ENCODE peak calls at places on chromosomes 6 and 20, in five cellular contexts. One of them, this sample, is unnamed.

GRCh38 chr6:109722564-109723254 is 31.6 kb downstream of the FIG4 start:
- DNase-seq in H9: no peak
- DNase-seq in fibroblast of lung: no peak
- DNase-seq in AG04450: no peak
- DNase-seq in left ventricle myocardium inferior: no peak
- DNase-seq in this sample: no peak

GRCh38 chr20:50815162-50815989 is 20.5 kb downstream of the BCAS4 start:
- DNase-seq in left ventricle myocardium inferior: no peak
- DNase-seq in fibroblast of lung: peak; percentile 81
- DNase-seq in H9: no peak
- DNase-seq in AG04450: peak; percentile 70
- DNase-seq in this sample: no peak

GRCh38 chr20:4299773-4300172 is 284.4 kb upstream of the RNF24 start:
- DNase-seq in fibroblast of lung: no peak
- DNase-seq in left ventricle myocardium inferior: no peak
- DNase-seq in H9: no peak
- DNase-seq in AG04450: no peak
- DNase-seq in this sample: no peak

GRCh38 chr6:25413506-25413905 is 134.3 kb downstream of the CARMIL1 start:
- DNase-seq in H9: no peak
- DNase-seq in left ventricle myocardium inferior: no peak
- DNase-seq in fibroblast of lung: peak; percentile 47
- DNase-seq in AG04450: no peak
- DNase-seq in this sample: no peak

GRCh38 chr20:37193226-37193625 is 13.9 kb upstream of the MROH8 start:
- DNase-seq in AG04450: no peak
- DNase-seq in left ventricle myocardium inferior: no peak
- DNase-seq in H9: no peak
- DNase-seq in fibroblast of lung: no peak
- DNase-seq in this sample: no peak

GRCh38 chr20:57210054-57210910 is 56.2 kb downstream of the BMP7 start:
- DNase-seq in H9: no peak
- DNase-seq in AG04450: no peak
- DNase-seq in left ventricle myocardium inferior: no peak
- DNase-seq in fibroblast of lung: no peak
- DNase-seq in this sample: no peak

GRCh38 chr6:67666177-67666964 is 968.7 kb upstream of the ADGRB3 start:
- DNase-seq in left ventricle myocardium inferior: no peak
- DNase-seq in H9: no peak
- DNase-seq in AG04450: no peak
- DNase-seq in fibroblast of lung: peak; percentile 5
- DNase-seq in this sample: no peak

GRCh38 chr20:48785256-48785655 is 42.5 kb downstream of the PREX1 start:
- DNase-seq in AG04450: no peak
- DNase-seq in left ventricle myocardium inferior: no peak
- DNase-seq in H9: no peak
- DNase-seq in fibroblast of lung: no peak
- DNase-seq in this sample: no peak

GRCh38 chr20:19696620-19697019 is 61.4 kb upstream of the RIN2 start:
- DNase-seq in H9: no peak
- DNase-seq in fibroblast of lung: no peak
- DNase-seq in left ventricle myocardium inferior: no peak
- DNase-seq in AG04450: no peak
- DNase-seq in this sample: no peak

GRCh38 chr20:19701449-19701848 is 56.6 kb upstream of the RIN2 start:
- DNase-seq in H9: no peak
- DNase-seq in fibroblast of lung: no peak
- DNase-seq in left ventricle myocardium inferior: no peak
- DNase-seq in AG04450: no peak
- DNase-seq in this sample: no peak

GRCh38 chr20:19697415-19697814 is 60.6 kb upstream of the RIN2 start:
- DNase-seq in left ventricle myocardium inferior: no peak
- DNase-seq in fibroblast of lung: no peak
- DNase-seq in H9: no peak
- DNase-seq in AG04450: no peak
- DNase-seq in this sample: no peak

GRCh38 chr20:19695081-19695480 is 63.0 kb upstream of the RIN2 start:
- DNase-seq in H9: no peak
- DNase-seq in AG04450: no peak
- DNase-seq in left ventricle myocardium inferior: no peak
- DNase-seq in fibroblast of lung: no peak
- DNase-seq in this sample: no peak

DNA sequence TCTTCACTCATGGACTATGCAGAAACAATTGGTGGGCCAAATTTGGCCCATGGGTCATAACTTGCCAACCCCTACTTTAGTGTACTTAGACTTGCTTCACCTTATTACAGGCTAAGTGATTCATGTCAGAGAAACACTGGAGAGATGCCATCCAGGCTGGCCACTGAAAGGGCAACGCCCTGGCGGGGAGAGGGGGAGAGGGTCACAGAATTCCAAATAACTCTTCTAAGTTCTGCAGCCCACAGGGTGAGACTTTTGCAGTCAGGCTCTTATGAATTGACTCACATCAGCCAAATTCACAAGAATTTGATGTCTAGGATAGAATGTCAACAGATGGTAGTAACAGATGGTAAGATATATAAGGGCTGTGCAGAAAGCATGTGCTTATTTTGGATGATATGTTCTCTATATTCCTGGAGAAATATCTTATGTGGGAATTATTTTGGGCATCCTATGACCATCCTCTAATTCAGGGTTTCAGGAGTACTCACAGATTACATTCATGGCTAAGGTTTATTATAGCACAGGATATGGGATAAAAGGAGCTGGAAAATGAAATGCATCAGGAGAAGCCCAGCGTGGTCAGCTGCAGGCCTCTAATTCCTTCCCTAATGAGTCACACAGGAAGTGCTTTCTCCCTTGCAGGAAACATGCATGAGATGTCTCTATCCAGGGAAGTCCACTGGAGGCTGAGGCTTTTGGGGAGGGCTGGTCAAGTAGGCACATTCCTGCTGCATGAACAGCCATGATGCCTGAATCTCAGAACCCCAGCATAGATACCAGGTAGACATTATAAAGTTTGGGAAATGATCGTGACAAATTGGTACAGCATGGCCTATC is 58.7 kb upstream of the RIN2 start:
- DNase-seq in left ventricle myocardium inferior: no peak
- DNase-seq in AG04450: peak; percentile 42
- DNase-seq in H9: no peak
- DNase-seq in fibroblast of lung: peak; percentile 88
- DNase-seq in this sample: no peak
- H3K27ac ChIP-seq in left ventricle myocardium inferior: no peak overlapping the region
- H3K27ac ChIP-seq in AG04450: peak overlapping the region; percentile 22
- H3K27ac ChIP-seq in H9: no peak overlapping the region
- H3K27ac ChIP-seq in fibroblast of lung: no peak overlapping the region
- H3K27ac ChIP-seq in this sample: no peak overlapping the region

GRCh38 chr20:62349537-62350097 is 17.5 kb downstream of the LAMA5 start:
- DNase-seq in AG04450: no peak
- DNase-seq in left ventricle myocardium inferior: no peak
- DNase-seq in H9: no peak
- DNase-seq in fibroblast of lung: no peak
- DNase-seq in this sample: no peak

GRCh38 chr20:62350629-62351422 is 16.3 kb downstream of the LAMA5 start:
- DNase-seq in AG04450: no peak
- DNase-seq in left ventricle myocardium inferior: no peak
- DNase-seq in H9: no peak
- DNase-seq in fibroblast of lung: no peak
- DNase-seq in this sample: no peak

GRCh38 chr20:62348604-62349003 is 18.5 kb downstream of the LAMA5 start:
- DNase-seq in H9: no peak
- DNase-seq in AG04450: no peak
- DNase-seq in left ventricle myocardium inferior: no peak
- DNase-seq in fibroblast of lung: no peak
- DNase-seq in this sample: no peak

GRCh38 chr20:62351469-62352401 is 15.4 kb downstream of the LAMA5 start:
- DNase-seq in fibroblast of lung: no peak
- DNase-seq in left ventricle myocardium inferior: no peak
- DNase-seq in AG04450: no peak
- DNase-seq in H9: no peak
- DNase-seq in this sample: peak; percentile 21

DNA sequence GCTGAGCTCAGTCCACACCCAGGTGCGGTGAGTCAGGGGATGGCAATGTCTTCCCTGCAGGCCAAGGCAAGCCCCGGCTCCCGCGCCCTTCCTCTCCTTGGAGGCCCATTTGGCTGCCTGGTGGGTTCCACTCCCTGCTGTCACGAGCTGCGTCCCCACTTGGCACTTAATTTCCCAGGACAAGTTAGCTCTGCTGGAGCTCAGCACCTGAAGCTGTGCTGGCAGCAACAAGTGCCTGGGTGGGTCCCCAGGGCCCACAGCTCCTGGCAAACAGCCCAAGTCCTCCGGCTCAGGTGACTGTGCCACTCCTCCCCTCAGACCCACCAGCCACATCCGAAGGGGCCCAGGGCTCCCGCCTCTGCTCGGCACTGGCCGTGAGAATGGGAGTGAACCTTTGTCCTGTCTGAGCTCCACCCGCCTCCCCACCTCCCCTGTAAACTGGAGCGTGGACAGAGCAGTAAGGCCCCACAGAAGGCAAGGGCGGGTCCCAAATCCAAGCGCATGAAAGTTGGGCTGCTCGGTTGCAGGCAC is 16.9 kb downstream of the LAMA5 start:
- DNase-seq in left ventricle myocardium inferior: no peak
- DNase-seq in H9: no peak
- DNase-seq in fibroblast of lung: peak; percentile 47
- DNase-seq in AG04450: no peak
- DNase-seq in this sample: peak; percentile 19
- H3K27ac ChIP-seq in left ventricle myocardium inferior: peak overlapping the region; percentile 0
- H3K27ac ChIP-seq in H9: no peak overlapping the region
- H3K27ac ChIP-seq in fibroblast of lung: peak overlapping the region; percentile 8
- H3K27ac ChIP-seq in AG04450: no peak overlapping the region
- H3K27ac ChIP-seq in this sample: no peak overlapping the region

DNA sequence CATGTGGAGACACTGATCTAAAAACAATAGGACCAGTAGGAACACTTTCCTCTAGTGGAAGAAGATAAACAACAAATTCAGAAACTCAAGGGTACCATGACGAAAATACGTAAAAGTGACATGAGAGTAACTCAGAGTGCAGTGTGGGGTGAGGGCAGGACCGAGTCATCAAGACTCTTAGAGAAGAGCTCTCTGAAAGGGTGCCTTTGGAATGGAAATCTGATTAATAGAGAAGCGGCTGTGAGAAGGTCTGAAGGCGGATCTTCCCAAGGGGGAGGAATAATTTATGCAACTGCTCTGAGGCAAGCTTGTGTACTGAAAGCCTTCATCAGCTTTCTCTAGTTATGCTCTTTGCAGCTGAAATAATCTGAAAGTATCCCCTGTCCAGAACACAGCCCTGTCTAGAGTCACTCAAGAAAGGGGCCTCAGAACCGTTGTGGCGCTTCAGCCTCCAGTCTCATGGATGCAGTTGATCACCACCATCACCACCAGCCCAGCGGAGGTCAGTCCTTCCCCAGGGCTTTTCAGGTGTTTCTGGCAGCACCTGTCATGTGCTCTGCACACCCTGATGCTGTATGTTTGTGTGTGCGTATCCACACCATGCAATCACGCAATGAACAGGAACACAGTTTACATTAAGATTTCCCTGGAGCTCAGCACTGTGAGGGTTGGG is 396.4 kb downstream of the SMOC2 start:
- DNase-seq in fibroblast of lung: no peak
- DNase-seq in H9: no peak
- DNase-seq in left ventricle myocardium inferior: no peak
- DNase-seq in AG04450: no peak
- DNase-seq in this sample: no peak
- H3K27ac ChIP-seq in fibroblast of lung: no peak overlapping the region
- H3K27ac ChIP-seq in H9: no peak overlapping the region
- H3K27ac ChIP-seq in left ventricle myocardium inferior: no peak overlapping the region
- H3K27ac ChIP-seq in AG04450: no peak overlapping the region
- H3K27ac ChIP-seq in this sample: no peak overlapping the region

GRCh38 chr6:7139835-7140470 is 32.2 kb downstream of the RREB1 start:
- DNase-seq in AG04450: no peak
- DNase-seq in left ventricle myocardium inferior: no peak
- DNase-seq in fibroblast of lung: no peak
- DNase-seq in H9: no peak
- DNase-seq in this sample: no peak
- H3K27ac ChIP-seq in AG04450: no peak overlapping the region
- H3K27ac ChIP-seq in left ventricle myocardium inferior: peak overlapping the region; percentile 98
- H3K27ac ChIP-seq in fibroblast of lung: peak overlapping the region; percentile 91
- H3K27ac ChIP-seq in H9: no peak overlapping the region
- H3K27ac ChIP-seq in this sample: no peak overlapping the region

GRCh38 chr6:22152871-22153270 is 144.0 kb downstream of the PRL start:
- DNase-seq in left ventricle myocardium inferior: no peak
- DNase-seq in H9: no peak
- DNase-seq in AG04450: no peak
- DNase-seq in fibroblast of lung: no peak
- DNase-seq in this sample: no peak
- H3K27ac ChIP-seq in left ventricle myocardium inferior: no peak overlapping the region
- H3K27ac ChIP-seq in H9: no peak overlapping the region
- H3K27ac ChIP-seq in AG04450: no peak overlapping the region
- H3K27ac ChIP-seq in fibroblast of lung: no peak overlapping the region
- H3K27ac ChIP-seq in this sample: no peak overlapping the region